ENCODE peak calls at places on chromosome 19, in eight cellular contexts. G, J, M, B, P, O, H and K are unnamed samples.

GRCh38 chr19:43433689-43434088 is 19.0 kb downstream of the TEX101 start:
- DNase-seq in G (no peak), J (no peak), M (no peak), B (no peak), P (no peak), O (no peak), H (no peak), K (no peak)

GRCh38 chr19:55691561-55692481 is 16.8 kb downstream of the EPN1 start:
- DNase-seq in G (peak; percentile 45), J (peak; percentile 54), M (peak; percentile 69), B (no peak), P (no peak), O (no peak), H (no peak), K (peak; percentile 12)

GRCh38 chr19:52464798-52465470 is 11.6 kb downstream of the ZNF578 start:
- DNase-seq in G (no peak), J (no peak), M (no peak), B (peak; percentile 24), P (no peak), O (no peak), H (no peak), K (no peak)

GRCh38 chr19:18292460-18292809 is 11.0 kb upstream of the JUND start:
- DNase-seq in G (peak; percentile 73), J (no peak), M (no peak), B (no peak), P (no peak), O (no peak), H (no peak), K (no peak)

GRCh38 chr19:17107546-17108452 is 32.2 kb downstream of the MYO9B start:
- DNase-seq in G (peak; percentile 53), J (peak; percentile 99), M (peak; percentile 84), B (no peak), P (peak; percentile 93), O (no peak), H (peak; percentile 99), K (peak; percentile 65)

GRCh38 chr19:56504581-56504980 is 3.1 kb upstream of the ZNF471 start:
- DNase-seq in G (no peak), J (no peak), M (no peak), B (no peak), P (no peak), O (no peak), H (no peak), K (no peak)

GRCh38 chr19:17052439-17052838 is 22.8 kb downstream of the HAUS8 start:
- DNase-seq in G (no peak), J (no peak), M (no peak), B (peak; percentile 55), P (no peak), O (no peak), H (peak; percentile 71), K (no peak)

GRCh38 chr19:50362030-50362412 is 3.4 kb downstream of the NAPSA start:
- DNase-seq in G (no peak), J (no peak), M (no peak), B (no peak), P (no peak), O (no peak), H (no peak), K (no peak)

GRCh38 chr19:28706693-28707092 is 506.3 kb downstream of the UQCRFS1 start:
- DNase-seq in G (no peak), J (no peak), M (no peak), B (no peak), P (no peak), O (no peak), H (peak; percentile 8), K (no peak)

GRCh38 chr19:44685877-44686276 is 13.1 kb upstream of the CEACAM16 start:
- DNase-seq in G (no peak), J (no peak), M (no peak), B (no peak), P (no peak), O (no peak), H (peak; percentile 57), K (no peak)

GRCh38 chr19:15025237-15025636 is 24.0 kb upstream of the CASP14 start:
- DNase-seq in G (no peak), J (no peak), M (no peak), B (peak; percentile 23), P (no peak), O (no peak), H (peak; percentile 53), K (no peak)

GRCh38 chr19:43777163-43777700 is 3.5 kb downstream of the KCNN4 start:
- DNase-seq in G (no peak), J (no peak), M (peak; percentile 84), B (no peak), P (no peak), O (no peak), H (no peak), K (no peak)

GRCh38 chr19:39405261-39405912 is 1.3 kb upstream of the ZFP36 start:
- DNase-seq in G (no peak), J (no peak), M (no peak), B (no peak), P (no peak), O (no peak), H (no peak), K (no peak)

GRCh38 chr19:15923702-15924101 is 10.6 kb downstream of the CYP4F11 start:
- DNase-seq in G (no peak), J (no peak), M (no peak), B (no peak), P (no peak), O (no peak), H (no peak), K (no peak)

GRCh38 chr19:50431343-50432220 is 1.1 kb upstream of the MYBPC2 start:
- DNase-seq in G (peak; percentile 82), J (peak; percentile 84), M (peak; percentile 95), B (peak; percentile 95), P (peak; percentile 79), O (peak; percentile 73), H (peak; percentile 84), K (peak; percentile 84)

GRCh38 chr19:38412961-38413360 is 10.1 kb downstream of the FAM98C start:
- DNase-seq in G (no peak), J (no peak), M (no peak), B (no peak), P (no peak), O (no peak), H (no peak), K (no peak)

GRCh38 chr19:37874784-37875183 is 31.6 kb downstream of the WDR87 start:
- DNase-seq in G (no peak), J (no peak), M (no peak), B (no peak), P (no peak), O (no peak), H (no peak), K (no peak)

DNA sequence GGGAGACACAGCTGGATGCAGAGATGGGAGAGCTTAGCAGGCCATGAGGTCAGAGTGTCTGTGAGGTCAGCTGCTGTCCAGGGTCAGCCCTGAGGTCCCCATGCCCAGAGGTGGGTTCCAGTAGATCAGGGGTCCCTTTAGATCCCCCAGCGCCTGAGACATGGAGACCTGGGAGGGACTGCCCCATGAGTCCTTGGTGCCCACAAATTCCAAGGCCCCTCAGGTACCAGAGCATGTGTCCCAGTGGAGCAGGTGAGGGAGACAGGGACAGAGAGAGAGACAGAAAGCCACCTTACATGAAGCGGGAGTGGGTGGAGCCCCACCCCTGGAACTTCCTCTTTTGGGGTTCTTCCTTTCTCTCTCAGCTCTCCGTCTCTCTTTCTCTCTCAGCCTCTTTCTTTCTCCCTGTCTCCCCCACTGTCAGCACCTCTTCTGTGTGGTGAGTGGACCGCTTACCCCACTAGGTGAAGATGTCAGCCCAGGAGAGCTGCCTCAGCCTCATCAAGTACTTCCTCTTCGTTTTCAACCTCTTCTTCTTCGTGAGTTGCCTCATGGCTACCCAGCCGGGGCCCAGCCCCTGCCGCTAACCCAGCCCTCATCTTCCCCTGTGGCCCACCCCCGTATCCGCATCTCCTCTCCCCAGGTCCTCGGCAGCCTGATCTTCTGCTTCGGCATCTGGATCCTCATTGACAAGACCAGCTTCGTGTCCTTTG is at the start of gene CD37:
- DNase-seq in G (peak; percentile 47), J (peak; percentile 66), M (peak; percentile 90), B (no peak), P (no peak), O (peak; percentile 24), H (no peak), K (no peak)
- H3K4me1 ChIP-seq in G (peaks cover 7% of the 10 kb centered on the region), J (no peaks in the 10 kb centered on the region), M (peaks cover 65% of the 10 kb centered on the region), B (peaks cover 5% of the 10 kb centered on the region), P (peaks cover 5% of the 10 kb centered on the region), O (peaks cover 69% of the 10 kb centered on the region), H (peaks cover 14% of the 10 kb centered on the region), K (peaks cover 18% of the 10 kb centered on the region)

GRCh38 chr19:47885067-47885463 is 1.1 kb downstream of the SULT2A1 start:
- DNase-seq in G (no peak), J (no peak), M (no peak), B (no peak), P (no peak), O (no peak), H (no peak), K (no peak)
- H3K4me3 ChIP-seq in G (peak overlapping the region; percentile 85), J (no peak overlapping the region), M (no peak overlapping the region), B (no peak overlapping the region), P (no peak overlapping the region), O (no peak overlapping the region), H (no peak overlapping the region), K (no peak overlapping the region)

DNA sequence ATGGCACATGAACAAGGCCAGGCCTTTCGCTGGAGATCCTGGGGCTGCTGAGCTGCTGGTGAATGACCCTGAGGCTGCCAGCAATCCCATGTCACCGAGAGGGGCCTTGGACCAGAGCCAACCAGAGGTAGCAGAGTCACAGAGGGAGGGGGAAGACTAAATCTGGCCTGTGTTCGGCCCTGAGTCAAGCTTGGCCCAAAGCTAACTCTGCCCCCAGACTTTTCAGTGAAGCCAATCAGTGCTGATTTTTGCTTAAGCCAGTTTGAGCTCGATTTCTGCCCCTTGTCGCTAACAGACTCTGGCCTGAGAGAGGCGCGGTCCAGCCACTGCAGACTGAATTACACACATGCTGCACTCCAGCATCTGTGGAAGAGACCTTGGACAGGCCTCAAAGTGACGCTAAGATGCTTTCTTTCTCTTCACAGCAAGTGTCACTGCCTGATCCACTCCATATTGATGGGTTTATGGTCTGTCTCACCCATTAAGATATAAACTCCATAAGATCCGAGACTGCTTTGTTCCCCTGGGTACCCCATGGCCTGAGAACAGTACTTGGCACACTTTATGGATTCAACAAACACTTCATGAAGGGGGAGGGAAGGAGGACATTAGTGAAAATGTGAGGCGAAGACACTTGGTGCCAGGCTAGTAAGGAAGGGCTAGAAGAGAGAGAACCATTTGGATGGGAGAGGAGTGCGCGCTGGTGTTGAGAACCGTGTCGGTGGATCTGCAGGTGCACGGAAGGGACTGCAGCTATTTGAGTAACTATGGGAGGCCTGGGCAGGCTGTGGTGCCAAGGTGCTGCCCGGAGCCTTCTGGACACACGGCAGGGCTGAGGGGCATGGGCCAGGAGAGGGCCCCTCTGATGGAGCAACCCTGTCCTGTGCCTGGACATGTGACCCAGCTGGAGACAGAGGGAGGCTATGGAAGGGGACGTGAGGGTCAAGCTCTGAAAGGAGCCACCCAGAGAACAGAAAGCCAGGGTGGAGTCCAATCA is 17.6 kb downstream of the RANBP3 start:
- DNase-seq in G (no peak), J (no peak), M (no peak), B (no peak), P (peak; percentile 45), O (no peak), H (no peak), K (peak; percentile 56)
- H3K4me1 ChIP-seq in G (peaks cover 47% of the 10 kb centered on the region), J (no peaks in the 10 kb centered on the region), M (peaks cover 59% of the 10 kb centered on the region), B (peaks cover 24% of the 10 kb centered on the region), P (peaks cover 43% of the 10 kb centered on the region), O (peaks cover 78% of the 10 kb centered on the region), H (peaks cover 14% of the 10 kb centered on the region), K (peaks cover 100% of the 10 kb centered on the region)

DNA sequence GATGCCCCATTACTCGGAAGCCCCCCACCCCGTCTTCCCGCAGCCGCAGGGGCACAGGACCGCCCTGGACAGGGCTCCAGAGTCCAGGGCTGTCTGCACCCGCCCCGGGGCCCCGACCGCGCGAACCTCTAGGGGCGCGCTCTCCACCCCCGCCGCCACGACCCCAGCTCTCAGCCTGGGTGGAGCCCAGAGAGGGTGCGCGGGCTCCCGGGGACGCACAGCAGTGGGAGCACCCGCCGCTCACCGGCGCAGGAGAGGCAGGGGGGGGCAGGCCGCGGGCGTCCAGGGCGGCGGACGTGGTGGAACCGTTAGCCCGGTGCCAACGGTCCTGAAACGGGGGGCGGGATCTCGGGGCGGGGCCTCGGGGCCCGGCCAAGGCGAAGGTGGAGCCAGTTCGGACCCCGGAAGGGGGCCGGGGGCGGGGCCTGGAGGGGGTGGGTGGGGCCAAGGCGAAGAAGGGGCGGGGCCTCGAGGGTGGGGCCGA is at the start of gene ATP8B3:
- DNase-seq in G (no peak), J (no peak), M (no peak), B (no peak), P (no peak), O (peak; percentile 17), H (no peak), K (no peak)
- H3K4me3 ChIP-seq in G (peak within 1 kb of the TSS; percentile 54), J (peak within 1 kb of the TSS; percentile 60), M (peak within 1 kb of the TSS; percentile 53), B (peak within 1 kb of the TSS; percentile 47), P (peak within 1 kb of the TSS; percentile 64), O (peak within 1 kb of the TSS; percentile 77), H (peak within 1 kb of the TSS; percentile 72), K (peak within 1 kb of the TSS; percentile 71)